ENCODE peak calls at places on chromosomes 13 and 19, in four cellular contexts. U is ovary, T is neuronal stem cell, C is PC-9. L is an unnamed sample.

GRCh38 chr19:9498183-9498902 is at the start of gene ZNF560:
- DNase-seq in U (no peak), T (no peak), C (peak; percentile 54), L (no peak)

GRCh38 chr19:41479757-41480191 is 36.8 kb downstream of the ERICH4 start:
- DNase-seq in U (peak; percentile 86), T (no peak), C (no peak), L (peak; percentile 56)

GRCh38 chr13:21055511-21056045 is 5.8 kb downstream of the LATS2 start:
- DNase-seq in U (no peak), T (no peak), C (no peak), L (no peak)

GRCh38 chr13:114161644-114162532 is 17.2 kb upstream of the CFAP97D2 start:
- DNase-seq in U (peak; percentile 41), T (no peak), C (no peak), L (no peak)

GRCh38 chr13:50693755-50694154 is 149.7 kb downstream of the DLEU7 start:
- DNase-seq in U (no peak), T (no peak), C (no peak), L (no peak)

GRCh38 chr19:19514215-19514633 is 1.1 kb downstream of the TSSK6 start:
- DNase-seq in U (peak; percentile 67), T (no peak), C (no peak), L (peak; percentile 42)

GRCh38 chr19:50679177-50680125 is 30.2 kb downstream of the C19orf81 start:
- DNase-seq in U (peak; percentile 52), T (peak; percentile 67), C (no peak), L (peak; percentile 67)

GRCh38 chr13:49585220-49586157 is at the start of gene RCBTB1:
- DNase-seq in U (peak; percentile 55), T (peak; percentile 74), C (peak; percentile 51), L (peak; percentile 79)

GRCh38 chr13:74889321-74889720 is 592.6 kb downstream of the TBC1D4 start:
- DNase-seq in U (no peak), T (no peak), C (no peak), L (no peak)

GRCh38 chr19:6800991-6801396 is 28.5 kb downstream of the VAV1 start:
- DNase-seq in U (no peak), T (no peak), C (peak; percentile 98), L (no peak)

GRCh38 chr19:30155529-30156200 is 213.6 kb downstream of the URI1 start:
- DNase-seq in U (no peak), T (no peak), C (no peak), L (no peak)

GRCh38 chr19:30784850-30785459 is 412.8 kb downstream of the ZNF536 start:
- DNase-seq in U (peak; percentile 63), T (peak; percentile 24), C (no peak), L (peak; percentile 16)

GRCh38 chr13:31996611-31997010 is 35.0 kb upstream of the FRY start:
- DNase-seq in U (no peak), T (no peak), C (no peak), L (no peak)

GRCh38 chr13:31997641-31998040 is 33.9 kb upstream of the FRY start:
- DNase-seq in U (no peak), T (no peak), C (no peak), L (no peak)

GRCh38 chr13:32001769-32002168 is 29.8 kb upstream of the FRY start:
- DNase-seq in U (no peak), T (no peak), C (no peak), L (no peak)

GRCh38 chr13:31998131-31998530 is 33.4 kb upstream of the FRY start:
- DNase-seq in U (no peak), T (no peak), C (peak; percentile 70), L (no peak)

DNA sequence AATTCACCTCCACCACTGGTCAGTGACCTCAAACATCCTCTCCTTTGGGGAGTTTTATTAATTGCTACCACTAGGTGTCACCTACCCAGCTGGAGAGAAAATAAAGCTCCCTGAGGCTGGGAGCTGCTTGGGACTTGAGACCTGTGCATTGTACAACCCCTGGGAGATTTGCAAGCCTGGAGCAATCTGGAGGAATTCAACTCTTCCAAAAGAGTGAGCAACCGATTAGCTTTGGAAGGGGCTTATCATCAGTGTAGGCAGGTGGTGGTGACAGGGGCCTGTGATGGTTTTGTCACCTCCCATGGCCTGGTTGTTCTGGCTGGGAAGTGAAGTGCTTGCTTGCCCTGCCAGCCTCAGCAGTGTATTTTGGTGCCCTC is 30.2 kb upstream of the FRY start:
- DNase-seq in U (no peak), T (peak; percentile 24), C (peak; percentile 56), L (no peak)
- H3K4me1 ChIP-seq in U (no peaks in the 10 kb centered on the region), T (no peaks in the 10 kb centered on the region), C (peaks cover 33% of the 10 kb centered on the region), L (peaks cover 11% of the 10 kb centered on the region)

GRCh38 chr19:53898166-53898565 is 10.9 kb upstream of the CACNG7 start:
- DNase-seq in U (no peak), T (no peak), C (no peak), L (no peak)
- H3K4me3 ChIP-seq in U (no peak overlapping the region), T (no peak overlapping the region), C (no peak overlapping the region), L (no peak overlapping the region)

GRCh38 chr19:2977686-2978466 is 512 bp downstream of the TLE6 start:
- DNase-seq in U (no peak), T (no peak), C (no peak), L (peak; percentile 63)
- H3K27ac ChIP-seq in U (peak overlapping the region; percentile 17), T (no peak overlapping the region), C (no peak overlapping the region), L (peak overlapping the region; percentile 31)

GRCh38 chr13:102897371-102898138 is 51.7 kb downstream of the ERCC5 start:
- DNase-seq in U (no peak), T (no peak), C (no peak), L (peak; percentile 14)
- H3K4me1 ChIP-seq in U (no peaks in the 10 kb centered on the region), T (no peaks in the 10 kb centered on the region), C (no peaks in the 10 kb centered on the region), L (peaks cover 3% of the 10 kb centered on the region)

GRCh38 chr19:38565686-38566105 is 52.1 kb downstream of the MAP4K1 start:
- DNase-seq in U (no peak), T (no peak), C (no peak), L (no peak)
- H3K4me3 ChIP-seq in U (no peak overlapping the region), T (no peak overlapping the region), C (no peak overlapping the region), L (no peak overlapping the region)